ENCODE peak calls at places on chromosomes 11 and 22, in ten cellular contexts. T, K, I, C, B, E, X, H, D and S are unnamed samples.

GRCh38 chr11:1706634-1707400 is 9.8 kb downstream of the KRTAP5-6 start:
- DNase-seq in B (no peak), K (peak; percentile 40), I (no peak), C (no peak), X (no peak), E (no peak), D (no peak), T (no peak), H (no peak), S (no peak)

GRCh38 chr11:73185680-73186293 is 32.3 kb upstream of the P2RY2 start:
- DNase-seq in C (no peak), K (peak; percentile 63), T (no peak), D (peak; percentile 96), H (no peak), B (no peak), X (no peak), I (no peak), E (no peak), S (peak; percentile 45)

GRCh38 chr22:41052661-41053490 is 39.5 kb upstream of the EP300 start:
- DNase-seq in B (no peak), I (no peak), H (no peak), E (no peak), T (no peak), K (no peak), C (no peak), D (peak; percentile 44), X (no peak), S (no peak)

GRCh38 chr11:44623716-44624491 is 58.4 kb downstream of the CD82 start:
- DNase-seq in C (no peak), K (no peak), I (no peak), T (no peak), X (no peak), D (no peak), E (peak; percentile 59), B (peak; percentile 3), H (no peak), S (peak; percentile 50)

GRCh38 chr11:85699957-85700741 is 14.2 kb upstream of the CCDC89 start:
- DNase-seq in T (no peak), C (no peak), E (no peak), B (no peak), X (no peak), I (peak; percentile 35), H (no peak), D (no peak), K (no peak), S (no peak)

GRCh38 chr22:37827056-37827455 is 3.9 kb downstream of the GALR3 start:
- DNase-seq in I (no peak), D (no peak), X (no peak), K (no peak), C (no peak), B (peak; percentile 96), H (no peak), T (no peak), E (no peak), S (no peak)

GRCh38 chr11:134524201-134524600 is 112.2 kb upstream of the B3GAT1 start:
- DNase-seq in D (no peak), C (peak; percentile 7), E (no peak), X (no peak), T (no peak), K (no peak), I (no peak), B (no peak), H (no peak), S (peak; percentile 9)

GRCh38 chr22:37018815-37019308 is 385 bp downstream of the TST start:
- DNase-seq in D (peak; percentile 25), I (no peak), T (peak; percentile 53), K (peak; percentile 72), X (no peak), H (no peak), C (peak; percentile 49), E (peak; percentile 83), B (no peak), S (peak; percentile 21)

GRCh38 chr11:133726576-133726975 is 118.7 kb downstream of the SPATA19 start:
- DNase-seq in E (no peak), K (no peak), C (no peak), X (no peak), I (no peak), B (peak; percentile 69), D (no peak), H (no peak), T (no peak), S (no peak)

GRCh38 chr22:49296561-49296960 is 531.1 kb downstream of the BRD1 start:
- DNase-seq in D (no peak), X (no peak), K (no peak), C (no peak), I (no peak), T (no peak), E (peak; percentile 51), H (no peak), B (no peak), S (no peak)